ENCODE peak calls at places on chromosomes 2 and 18, in ten cellular contexts. I is GM10248, Z is brain microvascular endothelial cell, E is fibroblast of lung, O is astrocyte of the spinal cord, M is kidney, R is HFF-Myc, A is heart left ventricle, J is fibroblast of pulmonary artery, B is MCF 10A. U is an unnamed sample.

GRCh38 chr18:71865888-71866287 is 678.3 kb downstream of the CBLN2 start:
- DNase-seq in J (no peak), E (no peak), B (no peak), O (no peak), Z (no peak), M (no peak), R (no peak), I (no peak), A (no peak), U (no peak)

GRCh38 chr2:61582191-61582590 is 44.0 kb upstream of the XPO1 start:
- DNase-seq in B (no peak), M (no peak), R (no peak), E (no peak), Z (no peak), O (no peak), A (no peak), I (no peak), J (no peak), U (peak; percentile 8)

GRCh38 chr2:205343103-205343502 is 339.2 kb upstream of the NRP2 start:
- DNase-seq in M (no peak), Z (no peak), A (no peak), R (no peak), J (no peak), B (no peak), O (no peak), I (no peak), E (no peak), U (no peak)

GRCh38 chr18:40849856-40850255 is 1105.2 kb upstream of the PIK3C3 start:
- DNase-seq in M (no peak), R (no peak), I (no peak), A (no peak), E (peak; percentile 65), J (no peak), O (no peak), Z (no peak), B (no peak), U (no peak)

GRCh38 chr2:16635796-16636699 is 29.6 kb downstream of the CYRIA start:
- DNase-seq in M (no peak), A (no peak), J (peak; percentile 53), O (peak; percentile 80), I (no peak), E (peak; percentile 78), Z (peak; percentile 72), R (no peak), B (no peak), U (no peak)

GRCh38 chr2:237744613-237745249 is 53.8 kb upstream of the RBM44 start:
- DNase-seq in A (peak; percentile 78), B (peak; percentile 55), O (peak; percentile 64), M (peak; percentile 83), J (peak; percentile 72), I (peak; percentile 84), Z (peak; percentile 55), E (no peak), R (no peak), U (peak; percentile 76)

GRCh38 chr2:233835230-233836186 is 18.8 kb downstream of the HJURP start:
- DNase-seq in I (no peak), B (no peak), A (no peak), Z (no peak), O (no peak), M (no peak), R (no peak), E (no peak), J (no peak), U (no peak)

GRCh38 chr2:54572262-54572635 is 116.1 kb downstream of the SPTBN1 start:
- DNase-seq in O (peak; percentile 94), A (no peak), J (peak; percentile 90), M (no peak), Z (peak; percentile 90), B (peak; percentile 77), E (peak; percentile 98), I (no peak), R (no peak), U (no peak)

GRCh38 chr18:63241739-63242138 is 77.8 kb downstream of the BCL2 start:
- DNase-seq in A (no peak), O (no peak), Z (no peak), J (no peak), E (no peak), I (no peak), B (no peak), M (no peak), R (no peak), U (no peak)

GRCh38 chr18:28087173-28087563 is 89.8 kb downstream of the CDH2 start:
- DNase-seq in J (peak; percentile 56), M (no peak), O (peak; percentile 46), B (peak; percentile 74), Z (no peak), A (no peak), I (no peak), E (peak; percentile 57), R (no peak), U (peak; percentile 54)

GRCh38 chr2:120861576-120862191 is 126.0 kb downstream of the GLI2 start:
- DNase-seq in O (peak; percentile 56), J (no peak), B (no peak), A (no peak), M (no peak), R (no peak), Z (no peak), E (peak; percentile 97), I (no peak), U (no peak)

GRCh38 chr2:39127973-39128372 is 7.1 kb upstream of the SOS1 start:
- DNase-seq in M (no peak), B (no peak), O (no peak), Z (no peak), R (no peak), A (no peak), J (peak; percentile 25), E (peak; percentile 27), I (no peak), U (no peak)

GRCh38 chr2:160174322-160174721 is 25.8 kb downstream of the ITGB6 start:
- DNase-seq in R (no peak), M (no peak), B (no peak), O (no peak), J (no peak), A (no peak), I (no peak), E (peak; percentile 32), Z (no peak), U (no peak)

GRCh38 chr2:42844901-42845685 is 52.7 kb upstream of the HAAO start:
- DNase-seq in B (no peak), R (peak; percentile 98), J (peak; percentile 19), M (no peak), E (peak; percentile 45), O (no peak), A (peak; percentile 27), I (no peak), Z (no peak), U (no peak)

DNA sequence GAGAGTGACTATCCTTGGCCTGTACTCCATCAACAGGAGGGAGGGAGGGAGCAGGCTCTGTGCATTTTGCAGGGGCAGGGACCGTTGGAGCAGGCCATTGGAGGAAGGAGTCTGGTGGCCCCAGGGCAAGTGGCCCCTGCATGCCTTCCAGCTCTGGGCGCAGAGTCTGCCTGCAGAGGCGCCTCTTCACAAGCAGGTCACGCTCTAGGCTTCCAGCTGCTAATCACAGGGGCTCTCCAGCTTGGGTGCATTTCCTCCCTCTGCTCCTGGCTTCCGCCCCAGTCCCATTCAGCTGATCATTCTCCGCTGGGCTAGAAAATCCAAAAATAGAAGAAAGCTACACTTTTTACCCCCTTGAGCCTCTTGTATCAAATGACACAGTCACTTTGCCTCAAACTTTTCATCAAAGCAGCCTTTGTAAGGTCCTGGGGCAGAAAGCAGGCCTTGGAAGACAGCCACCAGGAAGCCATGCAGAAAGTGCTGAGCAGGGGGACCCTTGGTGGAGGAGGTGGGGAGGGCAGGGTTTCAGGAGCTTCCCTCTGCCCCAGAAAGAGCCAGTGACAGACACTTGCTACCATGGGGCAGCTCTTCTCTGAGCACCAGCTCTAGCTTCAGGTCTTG is 11.3 kb downstream of the TMEM247 start:
- DNase-seq in O (peak; percentile 9), I (peak; percentile 75), R (no peak), M (peak; percentile 87), J (peak; percentile 45), A (peak; percentile 80), B (no peak), Z (no peak), E (peak; percentile 27), U (peak; percentile 92)
- TF ChIP-seq CTCF in O (no peak), I (peak; percentile 53), R (no peak), M (no peak), J (no peak), A (no peak), B (no peak), Z (no peak), E (no peak), U (no peak)

DNA sequence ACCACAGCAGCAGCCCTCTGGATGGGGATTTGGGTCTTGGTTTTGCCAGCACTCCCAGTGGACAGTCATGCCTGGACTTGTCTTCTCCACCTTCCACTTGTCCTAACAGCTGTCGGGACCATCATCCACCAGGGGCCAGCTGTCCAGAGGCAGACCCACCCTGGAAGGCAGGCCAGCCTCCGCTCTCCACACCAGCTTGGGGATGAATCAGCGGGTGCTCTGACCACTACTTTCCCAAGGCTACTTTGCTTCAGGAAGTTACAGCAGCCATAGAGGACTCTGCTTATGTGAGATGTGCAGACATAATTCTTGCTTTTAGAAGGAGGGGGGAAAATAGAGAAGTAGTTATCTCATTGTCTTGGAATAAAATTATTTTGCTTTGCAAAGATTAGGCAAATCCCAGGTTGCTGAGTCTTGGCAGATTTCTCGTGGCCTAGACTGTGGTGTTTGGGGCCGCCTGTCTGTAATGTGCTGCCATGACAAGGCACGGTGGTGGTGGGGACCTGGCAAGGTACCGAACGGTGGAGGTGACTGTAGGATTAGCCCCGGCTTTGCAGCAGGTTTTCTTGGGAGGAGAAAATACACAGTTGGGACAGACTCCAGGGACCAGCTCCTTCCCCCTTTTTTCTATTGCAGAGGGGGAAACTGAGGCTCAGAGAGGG is 148.7 kb downstream of the AGAP1 start:
- DNase-seq in I (no peak), A (no peak), R (no peak), B (peak; percentile 10), J (peak; percentile 61), E (peak; percentile 79), O (peak; percentile 58), M (no peak), Z (peak; percentile 60), U (no peak)
- TF ChIP-seq CTCF in I (no peak), A (peak; percentile 25), R (no peak), B (no peak), J (peak; percentile 44), E (peak; percentile 32), O (peak; percentile 21), M (no peak), Z (peak; percentile 51), U (no peak)

DNA sequence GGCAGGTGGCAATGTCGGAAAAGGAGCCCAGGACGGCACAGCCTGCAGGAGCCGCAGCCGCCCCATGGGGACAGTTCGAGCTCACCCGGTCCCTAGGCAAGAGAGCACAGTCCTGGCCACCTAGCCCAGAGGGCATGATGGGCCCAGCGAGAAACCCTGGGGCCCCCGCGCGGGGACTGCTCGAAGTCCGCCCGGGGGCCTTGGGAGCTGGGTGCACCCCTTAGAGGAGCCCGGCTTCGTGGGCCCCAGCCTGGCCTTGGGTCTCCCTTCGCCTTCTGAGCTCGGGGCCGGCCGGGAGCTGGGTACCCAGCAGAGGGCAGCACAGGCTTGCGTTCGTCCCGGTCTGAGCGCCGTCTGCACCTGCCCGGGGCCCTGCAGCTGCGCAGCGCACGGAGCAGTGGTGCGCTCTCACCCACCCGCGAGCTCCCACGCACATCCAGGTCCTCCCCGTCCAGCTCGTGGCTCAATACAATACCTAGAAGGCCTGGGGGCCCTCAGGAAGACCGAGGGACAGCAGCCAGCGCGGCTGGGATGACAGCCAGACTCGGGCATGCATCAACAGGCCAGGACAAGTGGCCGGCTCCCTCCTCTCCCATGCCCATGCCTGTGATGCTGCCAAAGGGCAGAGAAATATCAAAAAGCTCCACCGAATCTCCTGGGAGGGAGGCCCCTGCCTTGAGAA is 96.2 kb upstream of the ZNF532 start:
- DNase-seq in Z (no peak), J (peak; percentile 61), A (peak; percentile 75), O (peak; percentile 48), I (peak; percentile 88), M (peak; percentile 91), E (peak; percentile 45), B (peak; percentile 91), R (no peak), U (peak; percentile 96)
- TF ChIP-seq CTCF in Z (peak; percentile 84), J (peak; percentile 71), A (peak; percentile 81), O (peak; percentile 86), I (peak; percentile 91), M (peak; percentile 72), E (peak; percentile 71), B (peak; percentile 84), R (peak; percentile 87), U (peak; percentile 61)

GRCh38 chr18:53819671-53820070 is 404.8 kb downstream of the MBD2 start:
- DNase-seq in J (no peak), B (no peak), O (no peak), I (no peak), A (no peak), R (no peak), E (no peak), Z (no peak), M (no peak), U (no peak)
- TF ChIP-seq CTCF in J (no peak), B (no peak), O (no peak), I (no peak), A (no peak), R (no peak), E (no peak), Z (no peak), M (no peak), U (no peak)

U was measured in thyroid gland.